ENCODE peak calls at places on chromosome 14, in nine cellular contexts. K is lung, L is mammary epithelial cell, M is cardiac muscle cell, H is K562, T is IMR-90, N is sigmoid colon, B is astrocyte, P is ovary. I is an unnamed sample.

GRCh38 chr14:58574623-58575022 is 63.1 kb upstream of the DACT1 start:
- DNase-seq in B (no peak), K (no peak), N (no peak), H (no peak), T (no peak), M (peak; percentile 8), P (no peak), L (no peak), I (no peak)

GRCh38 chr14:92546347-92547053 is 32.9 kb downstream of the RIN3 start:
- DNase-seq in K (no peak), T (peak; percentile 82), N (no peak), L (no peak), M (no peak), P (no peak), H (no peak), B (peak; percentile 59), I (no peak)

GRCh38 chr14:79596531-79596930 is 614.8 kb downstream of the DIO2 start:
- DNase-seq in L (no peak), M (no peak), N (no peak), K (no peak), P (no peak), H (no peak), T (peak; percentile 88), B (peak; percentile 94), I (no peak)

GRCh38 chr14:56888274-56888673 is 78.0 kb upstream of the OTX2 start:
- DNase-seq in K (no peak), T (no peak), P (no peak), M (no peak), N (no peak), H (no peak), L (no peak), B (no peak), I (no peak)

GRCh38 chr14:37246427-37246829 is 48.7 kb downstream of the MIPOL1 start:
- DNase-seq in M (peak; percentile 53), P (no peak), N (no peak), K (no peak), H (peak; percentile 26), T (peak; percentile 63), B (peak; percentile 22), L (peak; percentile 21), I (no peak)

GRCh38 chr14:71117839-71118743 is 210.8 kb downstream of the PCNX1 start:
- DNase-seq in L (peak; percentile 72), K (no peak), M (peak; percentile 5), H (no peak), B (peak; percentile 87), T (peak; percentile 78), P (no peak), N (no peak), I (no peak)

GRCh38 chr14:23359167-23359626 is 5.8 kb downstream of the EFS start:
- DNase-seq in T (no peak), L (no peak), M (no peak), K (no peak), N (no peak), B (no peak), H (no peak), P (no peak), I (no peak)

GRCh38 chr14:53391631-53392030 is 238.5 kb upstream of the DDHD1 start:
- DNase-seq in B (peak; percentile 96), L (peak; percentile 98), H (no peak), K (no peak), P (no peak), M (no peak), N (no peak), T (peak; percentile 90), I (no peak)

GRCh38 chr14:94115631-94116030 is 5.1 kb downstream of the IFI27 start:
- DNase-seq in K (no peak), M (no peak), L (no peak), T (no peak), P (no peak), N (no peak), H (no peak), B (no peak), I (no peak)

GRCh38 chr14:51792819-51793218 is 67.6 kb upstream of the GNG2 start:
- DNase-seq in T (peak; percentile 84), K (no peak), B (peak; percentile 41), M (no peak), H (no peak), L (no peak), N (no peak), P (no peak), I (no peak)

GRCh38 chr14:58082491-58083098 is 69.4 kb downstream of the ARMH4 start:
- DNase-seq in K (no peak), L (peak; percentile 86), H (peak; percentile 4), P (no peak), M (no peak), B (peak; percentile 91), T (peak; percentile 89), N (no peak), I (no peak)

GRCh38 chr14:85549697-85550096 is 19.8 kb downstream of the FLRT2 start:
- DNase-seq in N (no peak), B (no peak), H (no peak), P (no peak), L (no peak), M (no peak), K (no peak), T (no peak), I (no peak)

GRCh38 chr14:74309125-74309654 is 6.5 kb upstream of the ABCD4 start:
- DNase-seq in L (no peak), M (no peak), N (no peak), H (no peak), B (no peak), K (no peak), T (no peak), P (no peak), I (no peak)

GRCh38 chr14:78701246-78701645 is 531.1 kb downstream of the NRXN3 start:
- DNase-seq in N (no peak), L (no peak), P (no peak), K (no peak), M (peak; percentile 4), H (no peak), T (peak; percentile 25), B (peak; percentile 54), I (no peak)

GRCh38 chr14:47675489-47676300 is at the start of gene MDGA2:
- DNase-seq in P (no peak), K (no peak), M (peak; percentile 71), H (no peak), B (peak; percentile 22), N (no peak), T (no peak), L (peak; percentile 5), I (peak; percentile 42)

GRCh38 chr14:104394606-104394910 is 185.0 kb upstream of the C14orf180 start:
- DNase-seq in H (no peak), M (no peak), B (no peak), K (no peak), T (no peak), N (no peak), P (peak; percentile 3), L (no peak), I (peak; percentile 71)
- H3K4me1 ChIP-seq in H (no peaks in the 10 kb centered on the region), M (no peaks in the 10 kb centered on the region), B (no peaks in the 10 kb centered on the region), K (no peaks in the 10 kb centered on the region), T (no peaks in the 10 kb centered on the region), N (no peaks in the 10 kb centered on the region), P (no peaks in the 10 kb centered on the region), L (no peaks in the 10 kb centered on the region), I (peaks cover 15% of the 10 kb centered on the region)

DNA sequence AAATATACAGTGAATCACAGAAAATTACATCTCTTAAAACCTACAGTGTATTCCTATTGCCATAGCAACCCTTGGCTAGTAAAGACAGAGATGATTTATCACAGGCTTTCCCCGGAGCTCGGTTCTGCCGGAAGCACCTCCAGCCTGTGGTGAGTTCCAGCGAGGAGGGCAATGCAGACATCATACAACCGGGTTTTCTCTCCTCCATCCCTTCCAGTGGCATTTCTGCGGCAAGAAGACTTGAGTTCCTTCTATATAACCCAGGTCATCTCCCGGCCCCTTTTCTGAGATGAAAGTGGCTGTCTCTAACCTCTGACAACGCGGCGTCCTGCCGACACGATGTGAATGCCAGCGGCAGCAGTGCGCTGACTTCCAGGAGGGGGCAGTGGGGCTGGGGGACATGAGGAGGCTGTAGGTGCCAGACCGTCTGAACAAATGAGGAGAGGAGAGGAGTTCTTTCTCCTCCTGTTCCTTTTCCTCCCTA is 68.5 kb upstream of the MAX start:
- DNase-seq in P (no peak), L (peak; percentile 76), K (no peak), N (no peak), B (peak; percentile 85), M (peak; percentile 48), T (peak; percentile 81), H (no peak), I (peak; percentile 69)
- TF ChIP-seq CTCF in P (no peak), L (no peak), K (no peak), N (no peak), B (peak; percentile 39), M (peak; percentile 70), T (peak; percentile 39), H (peak; percentile 13), I (peak; percentile 70)

DNA sequence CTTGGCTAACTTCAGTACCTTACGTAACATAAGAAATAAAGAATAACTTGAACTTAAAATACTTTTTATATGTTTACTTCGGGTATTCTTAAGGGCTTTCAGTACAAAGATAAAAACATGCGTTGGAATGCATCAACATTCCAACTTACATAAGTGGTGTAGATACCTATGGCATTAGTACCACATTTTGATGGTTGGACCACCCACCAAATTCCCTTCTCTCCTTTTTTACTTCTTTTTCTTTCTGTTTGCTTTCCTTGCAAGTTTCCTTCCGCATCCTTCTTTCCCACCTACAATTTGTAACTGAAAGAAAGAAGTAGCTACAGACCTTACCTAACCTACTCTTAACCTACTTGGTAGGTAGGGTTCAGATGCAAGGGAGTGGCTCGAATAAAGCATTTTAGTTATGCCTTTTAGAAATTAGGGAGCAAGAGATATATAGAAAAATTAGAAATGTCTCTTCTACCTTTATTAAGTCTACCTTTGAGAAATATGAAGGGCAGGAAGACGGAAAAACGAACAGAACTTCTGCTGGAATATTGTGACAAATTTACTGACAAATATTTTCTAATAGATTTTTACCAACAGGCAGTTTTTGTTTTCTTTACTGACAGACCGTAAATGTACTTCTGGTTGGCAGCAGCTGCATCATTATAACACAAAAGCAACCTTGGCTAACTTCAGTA is 2.1 kb upstream of the ARHGAP5 start:
- DNase-seq in N (no peak), K (no peak), T (peak; percentile 1), B (peak; percentile 30), L (peak; percentile 11), P (no peak), H (no peak), M (no peak), I (no peak)
- H3K4me1 ChIP-seq in N (peaks cover 40% of the 10 kb centered on the region), K (peaks cover 5% of the 10 kb centered on the region), T (no peaks in the 10 kb centered on the region), B (peaks cover 12% of the 10 kb centered on the region), L (no peaks in the 10 kb centered on the region), P (no peaks in the 10 kb centered on the region), H (no peaks in the 10 kb centered on the region), M (peaks cover 27% of the 10 kb centered on the region), I (peaks cover 5% of the 10 kb centered on the region)

GRCh38 chr14:81938341-81938740 is 404.7 kb upstream of the SEL1L start:
- DNase-seq in L (no peak), H (no peak), N (no peak), M (no peak), K (no peak), T (no peak), P (no peak), B (no peak), I (no peak)

GRCh38 chr14:81936902-81937301 is 403.2 kb upstream of the SEL1L start:
- DNase-seq in M (no peak), K (no peak), B (no peak), L (no peak), H (no peak), N (no peak), T (no peak), P (no peak), I (no peak)

GRCh38 chr14:81942071-81942470 is 408.4 kb upstream of the SEL1L start:
- DNase-seq in T (no peak), H (no peak), N (no peak), P (no peak), M (no peak), L (no peak), K (no peak), B (no peak), I (no peak)

GRCh38 chr14:81936348-81936747 is 402.7 kb upstream of the SEL1L start:
- DNase-seq in L (no peak), B (no peak), N (no peak), T (no peak), M (no peak), H (no peak), K (no peak), P (no peak), I (no peak)

GRCh38 chr14:81940636-81941035 is 407.0 kb upstream of the SEL1L start:
- DNase-seq in L (no peak), P (no peak), B (no peak), K (no peak), T (no peak), N (no peak), M (no peak), H (no peak), I (no peak)
- TF ChIP-seq CTCF in L (no peak), P (no peak), B (no peak), K (no peak), T (no peak), N (no peak), M (no peak), H (no peak), I (no peak)

I was measured in BE2C.